ENCODE peak calls at places on chromosome 2, in four cellular contexts. C is stimulated activated CD8-positive, alpha-beta memory T cell treated with anti-CD3 and anti-CD28 coated beads, Interleukin-15, amount 100 ng/mL, for 24 hours; A is smooth muscle cell of the brain vasculature; V is GM18507. X is an unnamed sample.

GRCh38 chr2:61181382-61182058 is 19.5 kb downstream of the C2orf74 start:
- DNase-seq in C (no peak), V (no peak), A (no peak), X (no peak)

GRCh38 chr2:2252179-2252578 is 78.9 kb downstream of the MYT1L start:
- DNase-seq in A (no peak), V (no peak), C (no peak), X (no peak)

GRCh38 chr2:226895579-226895978 is 59.7 kb downstream of the RHBDD1 start:
- DNase-seq in C (no peak), V (no peak), A (no peak), X (no peak)

GRCh38 chr2:99425022-99425421 is 64.8 kb downstream of the REV1 start:
- DNase-seq in V (no peak), C (no peak), A (peak; percentile 33), X (no peak)

GRCh38 chr2:217095511-217096205 is 235.8 kb upstream of the TNP1 start:
- DNase-seq in V (no peak), A (no peak), C (no peak), X (no peak)

GRCh38 chr2:56688661-56689060 is 504.9 kb downstream of the CCDC85A start:
- DNase-seq in V (no peak), C (no peak), A (no peak), X (no peak)

GRCh38 chr2:203743441-203743932 is 37.0 kb downstream of the CD28 start:
- DNase-seq in C (no peak), A (no peak), V (no peak), X (no peak)

GRCh38 chr2:33134086-33134763 is 187.5 kb downstream of the LTBP1 start:
- DNase-seq in V (no peak), A (peak; percentile 94), C (no peak), X (no peak)

GRCh38 chr2:175698076-175698475 is 304.0 kb downstream of the LNPK start:
- DNase-seq in C (no peak), A (no peak), V (no peak), X (no peak)

GRCh38 chr2:202682274-202682673 is 47.5 kb downstream of the FAM117B start:
- DNase-seq in A (no peak), V (no peak), C (no peak), X (no peak)

GRCh38 chr2:81007104-81007503 is 702.6 kb upstream of the LRRTM1 start:
- DNase-seq in A (no peak), C (no peak), V (no peak), X (no peak)

GRCh38 chr2:167451496-167452289 is 563.4 kb downstream of the XIRP2 start:
- DNase-seq in C (no peak), A (no peak), V (no peak), X (no peak)

GRCh38 chr2:1078326-1078885 is 127.8 kb downstream of the SNTG2 start:
- DNase-seq in V (no peak), C (no peak), A (no peak), X (no peak)

GRCh38 chr2:54768772-54769428 is 45.4 kb downstream of the EML6 start:
- DNase-seq in A (no peak), C (no peak), V (no peak), X (no peak)

GRCh38 chr2:237490009-237490804 is 3.2 kb downstream of the MLPH start:
- DNase-seq in V (no peak), C (no peak), A (no peak), X (no peak)

GRCh38 chr2:101341421-101341820 is 32.9 kb upstream of the RNF149 start:
- DNase-seq in V (no peak), A (no peak), C (no peak), X (no peak)

GRCh38 chr2:56448999-56449431 is 265.2 kb downstream of the CCDC85A start:
- DNase-seq in C (no peak), A (no peak), V (no peak), X (no peak)

GRCh38 chr2:25340340-25340886 is 1.3 kb downstream of the DNMT3A start:
- DNase-seq in V (no peak), C (no peak), A (no peak), X (no peak)

GRCh38 chr2:106080955-106081354 is 113.1 kb downstream of the UXS1 start:
- DNase-seq in A (no peak), C (no peak), V (no peak), X (no peak)

GRCh38 chr2:15653806-15654726 is 62.4 kb downstream of the DDX1 start:
- DNase-seq in C (no peak), A (no peak), V (no peak), X (no peak)

GRCh38 chr2:226354434-226354833 is 445.2 kb downstream of the IRS1 start:
- DNase-seq in V (no peak), C (no peak), A (no peak), X (no peak)

GRCh38 chr2:70214365-70214764 is 23.5 kb upstream of the C2orf42 start:
- DNase-seq in V (no peak), C (no peak), A (no peak), X (no peak)

GRCh38 chr2:239960929-239961661 is 64.0 kb downstream of the NDUFA10 start:
- DNase-seq in A (no peak), C (no peak), V (no peak), X (no peak)

GRCh38 chr2:44135771-44136170 is 32.9 kb upstream of the PPM1B start:
- DNase-seq in C (no peak), V (no peak), A (no peak), X (no peak)

GRCh38 chr2:153487482-153487881 is 8.9 kb upstream of the RPRM start:
- DNase-seq in A (no peak), V (no peak), C (no peak), X (no peak)

GRCh38 chr2:108492364-108492763 is 41.9 kb upstream of the LIMS1 start:
- DNase-seq in V (no peak), A (peak; percentile 47), C (no peak), X (no peak)

GRCh38 chr2:111694690-111695089 is 189.3 kb downstream of the ANAPC1 start:
- DNase-seq in C (no peak), A (no peak), V (no peak), X (no peak)

GRCh38 chr2:26274058-26274613 is 29.4 kb downstream of the HADHB start:
- DNase-seq in A (peak; percentile 13), C (no peak), V (no peak), X (no peak)

GRCh38 chr2:108852375-108852774 is 65.8 kb downstream of the CCDC138 start:
- DNase-seq in V (no peak), A (no peak), C (no peak), X (no peak)

GRCh38 chr2:135607561-135607960 is 76.3 kb downstream of the R3HDM1 start:
- DNase-seq in V (no peak), C (no peak), A (no peak), X (no peak)

X was measured in D721Med.